ENCODE peak calls at places on chromosomes 1 and 21, in four cellular contexts. C is GM12865, P is hepatocyte, D is astrocyte. A is an unnamed sample.

GRCh38 chr1:100411019-100411418 is 58.7 kb downstream of the CDC14A start:
- DNase-seq in C (no peak), P (no peak), D (no peak), A (no peak)

GRCh38 chr1:37174876-37175275 is 140.6 kb upstream of the GRIK3 start:
- DNase-seq in C (no peak), P (no peak), D (no peak), A (peak)

GRCh38 chr1:3543076-3544049 is 67.9 kb downstream of the MEGF6 start:
- DNase-seq in C (no peak), P (no peak), D (peak), A (no peak)

GRCh38 chr1:231618588-231619256 is 7.9 kb upstream of the DISC1 start:
- DNase-seq in C (no peak), P (no peak), D (no peak), A (no peak)

GRCh38 chr1:35179864-35180263 is 13.1 kb downstream of the SFPQ start:
- DNase-seq in C (no peak), P (no peak), D (no peak), A (no peak)

GRCh38 chr1:240245629-240246020 is 153.9 kb downstream of the FMN2 start:
- DNase-seq in C (no peak), P (no peak), D (no peak), A (no peak)

GRCh38 chr1:238710697-238711096 is 675.7 kb upstream of the CHRM3 start:
- DNase-seq in C (no peak), P (no peak), D (no peak), A (no peak)

GRCh38 chr1:167628754-167629515 is 1.1 kb upstream of the RCSD1 start:
- DNase-seq in C (peak), P (no peak), D (no peak), A (no peak)

GRCh38 chr21:44984792-44985440 is 45.1 kb downstream of the SLX9 start:
- DNase-seq in C (no peak), P (no peak), D (no peak), A (no peak)

GRCh38 chr1:92653605-92654381 is 131.1 kb downstream of the EVI5 start:
- DNase-seq in C (peak), P (no peak), D (no peak), A (no peak)

GRCh38 chr1:59814180-59814900 is 409 bp upstream of the HOOK1 start:
- DNase-seq in C (peak), P (peak), D (no peak), A (peak)

GRCh38 chr1:87398644-87399043 is 70.0 kb downstream of the LMO4 start:
- DNase-seq in C (no peak), P (no peak), D (peak), A (peak)

GRCh38 chr1:151347523-151348246 is 633 bp upstream of the RFX5 start:
- DNase-seq in C (no peak), P (no peak), D (no peak), A (no peak)

GRCh38 chr1:45968941-45969666 is 163.3 kb downstream of the PIK3R3 start:
- DNase-seq in C (no peak), P (no peak), D (no peak), A (no peak)

GRCh38 chr21:44094832-44095231 is 12.4 kb upstream of the PWP2 start:
- DNase-seq in C (no peak), P (no peak), D (no peak), A (no peak)

GRCh38 chr1:232901255-232901654 is 49.2 kb upstream of the NTPCR start:
- DNase-seq in C (peak), P (no peak), D (no peak), A (no peak)

GRCh38 chr1:214318356-214318755 is 37.4 kb downstream of the SMYD2 start:
- DNase-seq in C (peak), P (no peak), D (peak), A (no peak)

GRCh38 chr1:11690132-11690668 is 1.3 kb upstream of the DRAXIN start:
- DNase-seq in C (no peak), P (no peak), D (no peak), A (no peak)

GRCh38 chr1:24503870-24504523 is 1.4 kb downstream of the RCAN3 start:
- DNase-seq in C (no peak), P (no peak), D (no peak), A (no peak)
- H3K4me3 ChIP-seq in C (no peak), P (no peak), D (peak), A (peak)

DNA sequence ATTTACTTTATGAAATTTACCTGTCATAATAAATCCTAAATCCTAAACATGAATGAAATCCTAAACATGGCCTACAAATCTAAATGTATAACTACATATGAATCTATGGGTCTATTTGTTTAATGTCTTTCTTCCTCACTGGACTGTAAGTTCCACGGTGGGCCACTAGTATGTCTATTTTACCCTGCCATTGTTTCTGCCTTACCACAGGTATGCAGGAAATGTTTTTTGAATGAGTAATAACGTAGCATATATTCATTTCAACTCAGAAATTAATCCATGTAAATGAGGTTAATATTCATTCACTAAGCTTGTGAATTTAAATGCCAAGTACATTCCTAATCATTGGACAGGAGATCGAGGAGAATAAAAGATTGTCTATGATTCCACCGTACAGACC is 35.3 kb downstream of the B3GALNT2 start:
- DNase-seq in C (no peak), P (no peak), D (peak), A (no peak)
- TF ChIP-seq CTCF in C (no peak), P (no peak), D (peak), A (no peak)

DNA sequence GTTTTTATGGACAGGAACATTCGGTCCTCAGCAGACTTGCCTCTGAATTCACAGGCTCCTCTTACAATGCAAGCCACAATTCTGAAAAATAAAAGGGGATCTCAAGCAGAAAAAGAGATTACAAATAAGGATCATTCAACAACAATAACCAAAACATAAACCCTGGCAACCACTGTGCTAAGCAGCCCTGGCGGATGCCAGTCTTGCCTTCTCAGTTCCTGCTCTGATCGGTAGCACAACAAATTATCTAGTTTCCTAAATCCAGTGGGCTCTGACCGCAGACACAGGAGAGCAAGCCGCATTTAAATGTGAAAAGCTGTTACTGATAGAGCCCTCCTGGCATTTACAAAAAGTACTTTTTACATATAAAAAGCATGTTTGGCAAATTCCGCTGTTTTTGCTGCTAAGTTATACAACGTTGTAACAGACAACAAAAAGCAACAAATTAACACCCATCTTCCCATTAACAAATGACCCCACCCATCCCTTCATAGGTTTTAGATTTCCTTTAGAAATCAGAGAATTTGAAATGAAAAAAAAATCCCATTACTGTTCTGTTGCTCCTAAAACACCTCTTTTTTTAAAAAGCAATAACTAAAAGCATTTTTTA is 123.3 kb upstream of the FOXD3 start:
- DNase-seq in C (no peak), P (no peak), D (no peak), A (no peak)
- H3K4me3 ChIP-seq in C (no peak), P (no peak), D (no peak), A (no peak)

GRCh38 chr1:29197590-29197924 is 15.9 kb upstream of the SRSF4 start:
- DNase-seq in C (peak), P (peak), D (no peak), A (peak)
- TF ChIP-seq CTCF in C (peak), P (peak), D (peak), A (peak)

DNA sequence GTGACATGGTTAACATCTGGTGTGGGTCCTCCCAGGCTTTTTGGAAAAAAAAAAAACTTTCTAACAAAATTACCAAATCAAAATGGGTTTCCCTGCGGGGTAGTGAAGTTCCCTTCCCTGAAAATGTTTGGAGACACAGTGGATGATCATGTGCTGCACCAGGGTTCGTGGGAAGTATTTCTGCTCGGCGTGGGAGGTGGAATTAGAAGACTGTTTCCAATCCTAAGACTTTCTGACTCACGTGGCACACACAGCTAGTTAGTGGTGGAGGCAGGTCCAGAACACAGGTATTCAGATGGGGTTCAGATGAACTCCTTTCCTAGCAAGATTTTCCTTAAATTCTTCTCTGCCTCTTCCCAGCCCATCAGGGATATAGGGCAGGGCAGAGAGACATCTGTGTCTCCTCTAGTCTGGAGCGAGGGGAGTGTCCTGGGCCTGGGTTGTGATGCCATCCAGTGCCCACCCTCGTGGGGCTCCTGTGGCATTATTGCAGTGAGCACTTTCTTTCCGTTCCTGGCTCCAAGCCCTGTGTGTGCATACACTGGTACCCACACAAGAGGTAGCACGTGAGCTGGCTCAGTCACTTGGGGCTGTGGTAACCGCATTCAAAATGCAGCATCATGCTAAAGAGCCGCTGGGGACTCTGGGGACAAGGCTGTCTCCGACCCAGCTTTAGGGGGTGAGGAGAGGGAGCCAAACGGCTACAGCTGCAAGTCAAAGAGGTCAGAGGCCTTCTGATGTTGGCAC is 27.5 kb downstream of the KCNC4 start:
- DNase-seq in C (peak), P (no peak), D (peak), A (no peak)
- H3K4me3 ChIP-seq in C (no peak), P (no peak), D (no peak), A (no peak)

GRCh38 chr1:21175670-21176581 is 771 bp downstream of the EIF4G3 start:
- DNase-seq in C (peak), P (peak), D (no peak), A (peak)
- TF ChIP-seq CTCF in C (no peak), P (no peak), D (no peak), A (no peak)

A was measured in cardiac muscle cell.